ENCODE peak calls at places on chromosomes 5 and 9, in seven cellular contexts. One of them, this sample, is unnamed.

GRCh38 chr5:174355208-174355612 is 309.7 kb downstream of the NSG2 start:
- DNase-seq in foreskin fibroblast: peak; percentile 21
- DNase-seq in BJ: peak; percentile 95
- DNase-seq in G401: no peak
- DNase-seq in stimulated activated CD8-positive, alpha-beta memory T cell treated with anti-CD3 and anti-CD28 coated beads, Interleukin-15, amount 100 ng/mL, for 4 hours: no peak
- DNase-seq in OCI-M1: peak; percentile 66
- DNase-seq in transverse colon: no peak
- DNase-seq in this sample: peak; percentile 80

GRCh38 chr5:38381361-38381760 is 123.0 kb downstream of the EGFLAM start:
- DNase-seq in G401: no peak
- DNase-seq in OCI-M1: no peak
- DNase-seq in foreskin fibroblast: peak; percentile 28
- DNase-seq in transverse colon: no peak
- DNase-seq in BJ: no peak
- DNase-seq in stimulated activated CD8-positive, alpha-beta memory T cell treated with anti-CD3 and anti-CD28 coated beads, Interleukin-15, amount 100 ng/mL, for 4 hours: no peak
- DNase-seq in this sample: no peak

GRCh38 chr5:10563940-10564837 is at the start of gene ANKRD33B:
- DNase-seq in foreskin fibroblast: peak; percentile 50
- DNase-seq in OCI-M1: peak; percentile 77
- DNase-seq in transverse colon: peak; percentile 63
- DNase-seq in BJ: no peak
- DNase-seq in G401: peak; percentile 12
- DNase-seq in stimulated activated CD8-positive, alpha-beta memory T cell treated with anti-CD3 and anti-CD28 coated beads, Interleukin-15, amount 100 ng/mL, for 4 hours: peak; percentile 71
- DNase-seq in this sample: no peak

GRCh38 chr5:97192580-97193421 is 9.8 kb upstream of the RIOK2 start:
- DNase-seq in OCI-M1: no peak
- DNase-seq in foreskin fibroblast: no peak
- DNase-seq in stimulated activated CD8-positive, alpha-beta memory T cell treated with anti-CD3 and anti-CD28 coated beads, Interleukin-15, amount 100 ng/mL, for 4 hours: no peak
- DNase-seq in BJ: no peak
- DNase-seq in transverse colon: no peak
- DNase-seq in G401: no peak
- DNase-seq in this sample: no peak

GRCh38 chr5:33671700-33672291 is 220.0 kb downstream of the ADAMTS12 start:
- DNase-seq in OCI-M1: no peak
- DNase-seq in foreskin fibroblast: no peak
- DNase-seq in BJ: no peak
- DNase-seq in transverse colon: no peak
- DNase-seq in G401: no peak
- DNase-seq in stimulated activated CD8-positive, alpha-beta memory T cell treated with anti-CD3 and anti-CD28 coated beads, Interleukin-15, amount 100 ng/mL, for 4 hours: no peak
- DNase-seq in this sample: no peak

GRCh38 chr9:98323051-98323830 is 67.8 kb upstream of the TBC1D2 start:
- DNase-seq in BJ: no peak
- DNase-seq in transverse colon: no peak
- DNase-seq in stimulated activated CD8-positive, alpha-beta memory T cell treated with anti-CD3 and anti-CD28 coated beads, Interleukin-15, amount 100 ng/mL, for 4 hours: no peak
- DNase-seq in foreskin fibroblast: no peak
- DNase-seq in OCI-M1: no peak
- DNase-seq in G401: peak; percentile 33
- DNase-seq in this sample: no peak

GRCh38 chr5:72531496-72532190 is 24.4 kb upstream of the ZNF366 start:
- DNase-seq in OCI-M1: no peak
- DNase-seq in stimulated activated CD8-positive, alpha-beta memory T cell treated with anti-CD3 and anti-CD28 coated beads, Interleukin-15, amount 100 ng/mL, for 4 hours: no peak
- DNase-seq in G401: no peak
- DNase-seq in BJ: peak; percentile 41
- DNase-seq in transverse colon: no peak
- DNase-seq in foreskin fibroblast: peak; percentile 61
- DNase-seq in this sample: peak; percentile 31

GRCh38 chr9:36566813-36567217 is 5.9 kb upstream of the MELK start:
- DNase-seq in stimulated activated CD8-positive, alpha-beta memory T cell treated with anti-CD3 and anti-CD28 coated beads, Interleukin-15, amount 100 ng/mL, for 4 hours: no peak
- DNase-seq in foreskin fibroblast: peak; percentile 49
- DNase-seq in G401: peak; percentile 94
- DNase-seq in BJ: no peak
- DNase-seq in OCI-M1: no peak
- DNase-seq in transverse colon: no peak
- DNase-seq in this sample: peak; percentile 58

GRCh38 chr9:113650207-113651131 is 186.9 kb downstream of the RGS3 start:
- DNase-seq in G401: no peak
- DNase-seq in transverse colon: no peak
- DNase-seq in stimulated activated CD8-positive, alpha-beta memory T cell treated with anti-CD3 and anti-CD28 coated beads, Interleukin-15, amount 100 ng/mL, for 4 hours: no peak
- DNase-seq in OCI-M1: no peak
- DNase-seq in BJ: no peak
- DNase-seq in foreskin fibroblast: peak; percentile 86
- DNase-seq in this sample: no peak

GRCh38 chr5:56178823-56179222 is 54.3 kb downstream of the ANKRD55 start:
- DNase-seq in stimulated activated CD8-positive, alpha-beta memory T cell treated with anti-CD3 and anti-CD28 coated beads, Interleukin-15, amount 100 ng/mL, for 4 hours: no peak
- DNase-seq in OCI-M1: no peak
- DNase-seq in transverse colon: no peak
- DNase-seq in BJ: no peak
- DNase-seq in G401: no peak
- DNase-seq in foreskin fibroblast: no peak
- DNase-seq in this sample: no peak

GRCh38 chr9:94827584-94828304 is 101.2 kb downstream of the AOPEP start:
- DNase-seq in transverse colon: no peak
- DNase-seq in BJ: no peak
- DNase-seq in G401: peak; percentile 31
- DNase-seq in stimulated activated CD8-positive, alpha-beta memory T cell treated with anti-CD3 and anti-CD28 coated beads, Interleukin-15, amount 100 ng/mL, for 4 hours: no peak
- DNase-seq in OCI-M1: no peak
- DNase-seq in foreskin fibroblast: peak; percentile 45
- DNase-seq in this sample: no peak

GRCh38 chr9:109320338-109320733 is 523 bp downstream of the EPB41L4B start:
- DNase-seq in G401: no peak
- DNase-seq in BJ: no peak
- DNase-seq in transverse colon: peak; percentile 42
- DNase-seq in OCI-M1: no peak
- DNase-seq in stimulated activated CD8-positive, alpha-beta memory T cell treated with anti-CD3 and anti-CD28 coated beads, Interleukin-15, amount 100 ng/mL, for 4 hours: no peak
- DNase-seq in foreskin fibroblast: no peak
- DNase-seq in this sample: no peak

GRCh38 chr5:167678457-167678856 is 613.0 kb upstream of the WWC1 start:
- DNase-seq in transverse colon: no peak
- DNase-seq in OCI-M1: no peak
- DNase-seq in BJ: no peak
- DNase-seq in stimulated activated CD8-positive, alpha-beta memory T cell treated with anti-CD3 and anti-CD28 coated beads, Interleukin-15, amount 100 ng/mL, for 4 hours: no peak
- DNase-seq in foreskin fibroblast: no peak
- DNase-seq in G401: no peak
- DNase-seq in this sample: no peak